ENCODE peak calls at places on chromosomes 2 and 18, in nine cellular contexts. C is stimulated activated naive CD8-positive, alpha-beta T cell treated with anti-CD3 and anti-CD28 coated beads, Interleukin-15, Interleukin-2, amounts not matched to agents 100 U/mL and 50 U/mL, for 24 hours; H is colonic mucosa; R is NCI-H774; N is NCI-H1092; K is substantia nigra; X is fibroblast of mammary gland; Z is GM12891; O is HCT116. Q is an unnamed sample.

GRCh38 chr2:20577495-20578235 is 73.2 kb downstream of the HS1BP3 start:
- DNase-seq in Z (no peak), X (peak), K (no peak), O (no peak), R (no peak), H (no peak), N (no peak), C (no peak), Q (no peak)

GRCh38 chr2:192155521-192156118 is 39.1 kb downstream of the TMEFF2 start:
- DNase-seq in R (no peak), K (no peak), N (no peak), H (no peak), Z (no peak), O (no peak), X (no peak), C (no peak), Q (no peak)

GRCh38 chr2:120312076-120312475 is 33.9 kb upstream of the INHBB start:
- DNase-seq in C (no peak), X (no peak), K (no peak), Z (no peak), O (no peak), R (no peak), N (no peak), H (no peak), Q (no peak)

GRCh38 chr2:235693279-235693678 is 199.4 kb downstream of the AGAP1 start:
- DNase-seq in O (no peak), X (no peak), R (no peak), C (no peak), N (no peak), H (no peak), Z (no peak), K (no peak), Q (no peak)

GRCh38 chr2:3025984-3026383 is 351.6 kb downstream of the EIPR1 start:
- DNase-seq in C (no peak), O (no peak), K (no peak), N (no peak), H (no peak), X (no peak), Z (no peak), R (no peak), Q (no peak)

GRCh38 chr2:126886201-126886905 is 12.3 kb upstream of the TEX51 start:
- DNase-seq in Z (peak), R (no peak), N (peak), C (peak), O (peak), X (peak), H (peak), K (peak), Q (peak)

GRCh38 chr2:98583866-98584618 is 24.3 kb downstream of the COA5 start:
- DNase-seq in R (peak), K (no peak), O (no peak), C (no peak), X (no peak), H (peak), N (no peak), Z (no peak), Q (no peak)

GRCh38 chr18:69752737-69753380 is 194.8 kb downstream of the CD226 start:
- DNase-seq in O (no peak), C (no peak), H (no peak), X (no peak), K (no peak), Z (no peak), N (no peak), R (no peak), Q (no peak)

GRCh38 chr18:8301427-8302172 is 307.6 kb upstream of the RAB12 start:
- DNase-seq in C (no peak), X (peak), K (no peak), Z (no peak), O (no peak), N (peak), R (peak), H (no peak), Q (no peak)

GRCh38 chr18:68436485-68436884 is 278.4 kb downstream of the TMX3 start:
- DNase-seq in K (no peak), N (no peak), C (no peak), O (no peak), H (no peak), X (peak), Z (no peak), R (no peak), Q (no peak)

GRCh38 chr18:8175486-8176061 is 433.7 kb upstream of the RAB12 start:
- DNase-seq in X (no peak), H (no peak), K (no peak), C (no peak), O (no peak), R (no peak), Z (no peak), N (no peak), Q (no peak)

GRCh38 chr2:55887906-55888625 is 35.5 kb downstream of the EFEMP1 start:
- DNase-seq in Z (no peak), K (no peak), O (no peak), R (no peak), C (no peak), N (no peak), H (no peak), X (peak), Q (no peak)

GRCh38 chr2:134320930-134321329 is 67.1 kb downstream of the MGAT5 start:
- DNase-seq in K (no peak), R (no peak), O (no peak), C (peak), Z (no peak), X (no peak), N (no peak), H (peak), Q (no peak)

GRCh38 chr2:69830045-69830905 is 815 bp downstream of the GMCL1 start:
- DNase-seq in N (no peak), H (peak), K (no peak), R (no peak), X (peak), O (no peak), C (peak), Z (peak), Q (peak)

GRCh38 chr2:84882775-84883550 is 2.1 kb upstream of the TRABD2A start:
- DNase-seq in C (peak), R (no peak), O (no peak), K (no peak), Z (no peak), H (no peak), N (no peak), X (peak), Q (peak)

GRCh38 chr18:21313576-21313975 is 71.5 kb downstream of the GREB1L start:
- DNase-seq in Z (no peak), N (no peak), K (no peak), H (no peak), X (peak), C (no peak), O (no peak), R (no peak), Q (no peak)

GRCh38 chr2:70362661-70363060 is 60.8 kb upstream of the FAM136A start:
- DNase-seq in O (no peak), C (no peak), X (no peak), N (no peak), K (no peak), R (no peak), H (no peak), Z (no peak), Q (no peak)

GRCh38 chr2:144607899-144608477 is 88.1 kb upstream of the ZEB2 start:
- DNase-seq in X (peak), C (no peak), Z (no peak), O (no peak), N (no peak), H (peak), K (no peak), R (no peak), Q (no peak)

GRCh38 chr18:36692909-36693308 is 135.9 kb downstream of the TPGS2 start:
- DNase-seq in O (no peak), H (no peak), C (no peak), X (peak), R (no peak), K (no peak), Z (no peak), N (no peak), Q (no peak)

GRCh38 chr2:202410092-202410491 is 34.0 kb downstream of the BMPR2 start:
- DNase-seq in N (no peak), H (no peak), X (no peak), K (no peak), C (no peak), R (no peak), O (no peak), Z (no peak), Q (no peak)

GRCh38 chr2:105910497-105911238 is 166.0 kb downstream of the NCK2 start:
- DNase-seq in N (peak), K (no peak), X (no peak), C (no peak), R (peak), Z (no peak), H (no peak), O (no peak), Q (no peak)

GRCh38 chr2:159960413-159960812 is 102.0 kb downstream of the PLA2R1 start:
- DNase-seq in H (no peak), K (no peak), O (peak), Z (no peak), X (peak), R (no peak), C (no peak), N (no peak), Q (no peak)

GRCh38 chr2:64214281-64215115 is 70.3 kb upstream of the PELI1 start:
- DNase-seq in Z (no peak), O (no peak), H (peak), K (no peak), N (no peak), X (no peak), R (peak), C (peak), Q (peak)

GRCh38 chr2:112065966-112066365 is 10.9 kb downstream of the TMEM87B start:
- DNase-seq in H (no peak), Z (no peak), O (no peak), X (peak), N (no peak), R (no peak), K (no peak), C (no peak), Q (no peak)

GRCh38 chr2:216159161-216159560 is 50.0 kb downstream of the XRCC5 start:
- DNase-seq in H (no peak), Z (no peak), R (no peak), O (no peak), K (no peak), N (no peak), X (no peak), C (no peak), Q (no peak)

GRCh38 chr18:57943723-57944122 is 100.3 kb upstream of the NEDD4L start:
- DNase-seq in X (peak), C (no peak), N (no peak), R (no peak), K (no peak), Z (no peak), O (no peak), H (no peak), Q (no peak)

GRCh38 chr2:230881840-230882239 is 17.1 kb downstream of the ITM2C start:
- DNase-seq in O (no peak), K (no peak), Z (no peak), H (no peak), N (no peak), X (no peak), C (no peak), R (no peak), Q (no peak)

GRCh38 chr2:156434461-156435291 is 1.5 kb upstream of the GPD2 start:
- DNase-seq in R (no peak), K (no peak), Z (no peak), O (no peak), H (no peak), X (peak), N (no peak), C (peak), Q (no peak)

GRCh38 chr2:176814740-176815367 is 397.7 kb upstream of the HNRNPA3 start:
- DNase-seq in X (peak), C (no peak), Z (no peak), H (no peak), R (peak), O (peak), N (no peak), K (no peak), Q (no peak)

GRCh38 chr2:55163258-55163657 is 68.8 kb downstream of the CLHC1 start:
- DNase-seq in N (no peak), X (peak), K (peak), H (no peak), O (no peak), Z (no peak), R (no peak), C (no peak), Q (no peak)

Q was measured in Peyer's patch.